ENCODE peak calls at places on chromosome 3, in ten cellular contexts. R is ovary, V is heart left ventricle, G is IMR-90, P is Peyer's patch, S is A549, I is GM12878, Y is uterus, F is breast epithelium, W is H54. O is an unnamed sample.

GRCh38 chr3:150174179-150174578 is 203.5 kb upstream of the PFN2 start:
- DNase-seq in V (no peak), R (no peak), I (no peak), G (no peak), P (no peak), W (no peak), F (no peak), Y (no peak), S (no peak), O (no peak)

GRCh38 chr3:72810063-72810462 is 38.2 kb downstream of the SHQ1 start:
- DNase-seq in R (no peak), V (no peak), P (no peak), Y (no peak), G (peak), S (no peak), W (no peak), I (no peak), F (no peak), O (no peak)

GRCh38 chr3:51378726-51379125 is 6.4 kb upstream of the MANF start:
- DNase-seq in I (no peak), P (peak), G (no peak), S (no peak), V (no peak), W (no peak), F (no peak), R (no peak), Y (no peak), O (no peak)

GRCh38 chr3:53523346-53523745 is 28.9 kb downstream of the CACNA1D start:
- DNase-seq in R (no peak), P (no peak), W (no peak), I (no peak), V (no peak), Y (no peak), F (peak), G (no peak), S (no peak), O (no peak)

GRCh38 chr3:97021778-97022177 is 207.4 kb downstream of the EPHA6 start:
- DNase-seq in R (no peak), Y (no peak), F (no peak), G (no peak), W (no peak), S (no peak), P (no peak), I (no peak), V (no peak), O (no peak)

GRCh38 chr3:67462185-67462584 is 192.2 kb downstream of the SUCLG2 start:
- DNase-seq in W (no peak), Y (no peak), V (no peak), P (no peak), S (no peak), F (no peak), I (no peak), G (no peak), R (no peak), O (no peak)

GRCh38 chr3:174023445-174023844 is 625.9 kb downstream of the NLGN1 start:
- DNase-seq in R (no peak), P (no peak), W (no peak), G (peak), V (no peak), S (no peak), I (no peak), Y (no peak), F (no peak), O (no peak)

GRCh38 chr3:54900954-54901591 is 26.8 kb downstream of the LRTM1 start:
- DNase-seq in P (no peak), W (no peak), G (peak), V (no peak), S (no peak), I (no peak), Y (no peak), F (no peak), R (no peak), O (no peak)

GRCh38 chr3:172223870-172224269 is 184.5 kb downstream of the FNDC3B start:
- DNase-seq in F (no peak), V (no peak), S (no peak), W (no peak), I (no peak), P (no peak), R (no peak), Y (no peak), G (peak), O (no peak)

GRCh38 chr3:86161493-86161892 is 829.5 kb downstream of the VGLL3 start:
- DNase-seq in G (no peak), P (no peak), V (no peak), S (no peak), W (no peak), I (no peak), Y (no peak), F (no peak), R (no peak), O (no peak)

GRCh38 chr3:51391075-51391565 is at the start of gene RBM15B:
- DNase-seq in F (peak), V (peak), G (peak), W (peak), S (peak), Y (peak), P (peak), I (peak), R (peak), O (peak)

GRCh38 chr3:173892547-173892946 is 495.0 kb downstream of the NLGN1 start:
- DNase-seq in V (no peak), I (no peak), F (no peak), Y (no peak), R (no peak), G (no peak), W (peak), S (no peak), P (no peak), O (no peak)

GRCh38 chr3:64223809-64224570 is 1.3 kb downstream of the PRICKLE2 start:
- DNase-seq in I (no peak), R (no peak), S (no peak), Y (no peak), W (no peak), G (peak), V (no peak), F (no peak), P (no peak), O (no peak)

GRCh38 chr3:185561374-185561943 is 9.1 kb upstream of the LIPH start:
- DNase-seq in I (no peak), W (no peak), G (no peak), S (no peak), Y (no peak), P (no peak), R (no peak), F (peak), V (no peak), O (no peak)

GRCh38 chr3:149625795-149626194 is 32.0 kb downstream of the WWTR1 start:
- DNase-seq in Y (no peak), I (no peak), P (no peak), R (no peak), G (no peak), V (no peak), W (peak), S (no peak), F (no peak), O (no peak)

GRCh38 chr3:170055209-170055608 is 17.4 kb downstream of the GPR160 start:
- DNase-seq in F (no peak), I (peak), G (peak), W (peak), S (no peak), V (no peak), Y (no peak), P (no peak), R (no peak), O (no peak)

GRCh38 chr3:105365536-105366301 is 990 bp upstream of the ALCAM start:
- DNase-seq in R (peak), W (no peak), V (no peak), Y (no peak), I (no peak), F (no peak), G (peak), P (no peak), S (peak), O (no peak)

GRCh38 chr3:88058322-88058592 is 548 bp downstream of the CGGBP1 start:
- DNase-seq in P (no peak), R (no peak), V (no peak), G (no peak), I (no peak), W (peak), S (peak), Y (no peak), F (no peak), O (no peak)

GRCh38 chr3:185534511-185534910 is 17.9 kb downstream of the LIPH start:
- DNase-seq in W (no peak), V (no peak), R (no peak), Y (no peak), F (no peak), I (no peak), P (no peak), G (peak), S (no peak), O (no peak)

GRCh38 chr3:123660276-123660675 is 75.4 kb upstream of the HACD2 start:
- DNase-seq in Y (no peak), R (no peak), P (no peak), F (no peak), W (no peak), V (no peak), G (no peak), S (no peak), I (no peak), O (no peak)

GRCh38 chr3:64150527-64151238 is 74.6 kb downstream of the PRICKLE2 start:
- DNase-seq in Y (peak), R (no peak), V (peak), F (peak), P (peak), W (no peak), I (no peak), S (peak), G (peak), O (no peak)

GRCh38 chr3:184176377-184177330 is 2.0 kb downstream of the AP2M1 start:
- DNase-seq in R (peak), F (no peak), W (peak), P (no peak), Y (peak), V (peak), I (no peak), S (peak), G (peak), O (peak)

GRCh38 chr3:51908026-51908425 is 4.9 kb upstream of the IQCF1 start:
- DNase-seq in I (no peak), P (no peak), W (no peak), V (no peak), F (no peak), Y (no peak), R (no peak), S (no peak), G (no peak), O (no peak)

GRCh38 chr3:187737401-187738088 is 7.7 kb downstream of the BCL6 start:
- DNase-seq in S (no peak), G (peak), P (peak), W (no peak), Y (peak), V (peak), F (peak), R (peak), I (no peak), O (peak)

GRCh38 chr3:187738089-187738399 is 7.2 kb downstream of the BCL6 start:
- DNase-seq in Y (no peak), I (no peak), W (no peak), G (no peak), F (no peak), P (no peak), S (no peak), R (no peak), V (no peak), O (no peak)

GRCh38 chr3:187735837-187736236 is 9.4 kb downstream of the BCL6 start:
- DNase-seq in S (no peak), R (no peak), G (no peak), F (peak), W (no peak), Y (no peak), V (no peak), P (no peak), I (no peak), O (peak)

GRCh38 chr3:187735383-187735782 is 9.9 kb downstream of the BCL6 start:
- DNase-seq in W (no peak), S (no peak), Y (no peak), P (no peak), F (no peak), V (no peak), I (no peak), R (no peak), G (no peak), O (no peak)

DNA sequence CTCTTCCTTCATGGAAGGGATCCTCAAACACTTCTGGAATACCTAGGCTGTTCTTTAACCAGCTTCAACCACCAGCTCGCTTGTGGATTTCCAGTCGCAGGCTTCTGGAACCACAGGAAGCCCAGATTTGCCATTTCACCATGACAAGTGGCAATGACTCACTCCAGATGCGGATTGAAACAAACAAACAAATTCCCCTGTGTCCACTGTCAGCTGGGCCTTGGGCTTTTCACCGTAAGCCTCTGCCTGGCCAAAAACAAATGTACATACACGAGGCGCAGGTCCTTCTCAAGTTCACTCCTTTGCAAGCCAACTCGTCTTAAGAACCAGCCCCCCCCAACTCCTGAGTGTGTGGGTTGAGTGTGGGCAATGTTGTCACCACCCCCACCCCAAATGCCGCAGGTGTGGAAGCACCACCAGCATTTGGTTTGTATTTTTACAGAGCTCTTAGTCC is 8.8 kb downstream of the BCL6 start:
- DNase-seq in F (peak), V (peak), P (no peak), G (peak), W (no peak), I (no peak), Y (no peak), R (no peak), S (no peak), O (peak)
- TF ChIP-seq POLR2A in F (no peak), V (no peak), P (no peak), G (no peak), W (no peak), I (no peak), Y (no peak), R (no peak), S (no peak), O (no peak)

GRCh38 chr3:3126477-3127431 is at the start of gene TRNT1:
- DNase-seq in G (peak), V (peak), R (peak), Y (peak), F (peak), I (peak), S (peak), W (peak), P (peak), O (peak)
- TF ChIP-seq POLR2A in G (peak), V (peak), R (peak), Y (peak), F (peak), I (peak), S (peak), W (peak), P (peak), O (peak)

DNA sequence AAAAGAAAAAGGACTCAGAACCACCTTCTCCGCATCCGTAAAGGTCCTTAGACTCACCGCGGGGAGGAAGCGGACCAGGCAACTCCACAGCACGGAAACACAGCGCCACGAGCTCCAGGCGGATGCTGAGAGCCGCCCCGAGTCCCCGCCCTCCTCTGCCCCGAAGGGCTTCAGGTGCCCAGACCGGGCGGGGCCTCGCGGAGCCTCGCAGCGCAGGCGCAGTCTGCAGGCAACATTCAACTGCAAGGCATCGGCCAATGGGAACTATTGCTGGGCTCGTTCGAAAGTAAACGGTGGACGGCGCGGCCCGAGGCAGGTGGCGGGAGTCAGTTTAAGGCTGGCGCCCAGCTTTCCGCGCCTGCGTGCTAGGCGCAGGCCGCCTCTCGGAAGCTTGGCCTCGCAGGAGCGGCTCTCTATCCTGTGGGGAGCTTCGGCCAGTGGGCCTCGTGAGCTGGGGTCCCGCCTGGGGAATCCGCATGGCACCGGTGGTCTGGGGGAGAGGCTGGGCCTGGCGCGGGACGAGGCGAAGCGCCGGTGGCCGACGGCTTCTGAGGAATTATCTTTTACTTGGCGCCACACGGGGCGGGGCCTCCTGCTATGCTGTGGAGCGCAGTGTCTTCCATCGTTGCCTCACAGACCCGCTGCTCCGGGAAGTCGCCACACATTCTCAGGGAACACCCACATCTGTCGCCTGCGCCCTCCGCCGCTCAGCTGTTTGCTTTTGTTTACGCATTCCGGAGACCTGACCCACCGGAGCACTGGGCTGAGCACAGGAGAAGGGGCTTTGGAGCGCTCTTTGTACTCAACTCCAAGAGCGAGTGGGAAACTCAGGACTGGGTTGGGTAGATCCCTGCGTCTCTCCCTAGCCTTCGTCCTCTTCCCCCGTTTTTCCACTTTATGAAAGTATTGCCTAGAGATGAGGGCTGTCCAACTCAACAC is at the start of gene TRIM59:
- DNase-seq in I (peak), Y (peak), P (peak), F (peak), R (peak), V (peak), W (peak), S (peak), G (peak), O (peak)
- TF ChIP-seq POLR2A in I (peak), Y (peak), P (peak), F (no peak), R (no peak), V (no peak), W (peak), S (peak), G (peak), O (peak)

DNA sequence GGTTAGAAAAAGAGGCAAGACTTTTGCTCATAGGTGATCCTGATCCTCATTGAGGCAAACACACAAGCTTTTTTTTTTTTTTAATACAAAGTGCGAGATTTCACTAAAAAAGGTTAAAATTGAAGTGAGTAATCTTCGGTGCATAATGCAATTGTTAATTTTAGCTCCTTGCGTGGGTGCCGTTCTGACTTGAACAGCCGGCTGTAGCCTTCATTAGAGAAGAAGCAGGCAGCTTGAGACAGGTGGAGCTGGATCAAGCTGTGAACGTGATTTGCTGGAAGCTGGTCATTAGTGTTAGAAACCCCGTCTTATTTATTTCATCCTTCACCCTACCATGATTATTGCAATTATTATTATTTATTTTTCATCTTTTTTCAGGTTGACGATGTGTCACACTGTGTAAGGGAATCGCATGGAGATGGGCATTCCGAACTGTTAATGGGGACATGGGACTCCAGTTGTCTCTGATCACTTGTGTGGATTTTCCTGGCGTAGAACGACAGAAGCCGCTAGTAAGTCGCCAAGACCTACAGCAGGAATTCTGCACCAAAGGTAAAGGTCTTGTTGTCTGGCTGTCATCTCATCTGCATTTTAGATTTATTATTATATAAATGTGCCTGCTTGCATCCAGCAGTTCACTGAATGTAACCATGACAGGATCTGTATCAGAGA is 40.2 kb downstream of the ARPP21 start:
- DNase-seq in P (no peak), F (no peak), R (no peak), G (no peak), V (no peak), W (no peak), Y (no peak), S (no peak), I (no peak), O (no peak)
- TF ChIP-seq POLR2A in P (no peak), F (no peak), R (no peak), G (no peak), V (no peak), W (no peak), Y (no peak), S (no peak), I (no peak), O (no peak)

DNA sequence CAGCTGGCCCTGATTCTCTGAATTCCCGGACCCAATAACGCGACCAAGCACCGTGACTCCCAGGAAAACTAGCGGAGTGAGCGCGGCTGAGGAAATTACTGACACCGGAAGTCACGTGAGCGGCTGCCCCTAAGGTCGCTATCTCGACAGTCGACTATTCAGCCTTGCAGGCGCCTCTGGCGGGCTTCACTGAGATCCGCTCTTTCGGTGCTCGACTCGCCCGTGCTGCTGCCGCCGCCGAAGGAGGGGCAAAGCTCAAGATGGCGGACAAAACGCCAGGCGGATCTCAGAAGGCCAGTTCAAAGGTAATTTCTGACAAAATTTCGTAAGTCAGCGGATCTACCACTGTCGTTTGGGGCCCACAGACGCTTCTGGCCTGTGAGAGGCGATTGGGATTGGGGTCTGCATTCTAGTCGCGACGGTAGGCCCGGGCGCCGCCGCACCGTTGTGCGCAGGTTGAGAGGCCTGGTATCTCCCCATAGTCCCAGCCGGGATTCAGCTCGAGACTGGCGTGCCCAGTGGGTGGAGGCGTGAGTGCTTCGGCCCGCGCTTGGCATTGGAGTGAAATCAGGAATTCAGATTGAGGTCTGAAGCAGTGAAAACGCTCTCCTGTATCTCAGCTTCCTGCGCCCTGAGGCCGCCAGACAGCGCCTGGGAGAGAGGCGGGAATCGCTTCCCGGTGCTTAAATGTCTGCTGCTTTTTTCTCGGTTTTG is at the start of gene U2SURP:
- DNase-seq in R (peak), S (peak), P (peak), Y (peak), F (peak), G (peak), W (peak), V (peak), I (peak), O (peak)
- TF ChIP-seq POLR2A in R (peak), S (peak), P (peak), Y (peak), F (no peak), G (peak), W (peak), V (peak), I (peak), O (peak)

GRCh38 chr3:24367681-24368264 is 126.9 kb downstream of the THRB start:
- DNase-seq in W (no peak), S (no peak), V (no peak), G (no peak), F (no peak), I (no peak), P (no peak), Y (no peak), R (no peak), O (no peak)

GRCh38 chr3:24363242-24363641 is 131.4 kb downstream of the THRB start:
- DNase-seq in Y (no peak), F (peak), I (no peak), P (no peak), W (no peak), R (no peak), S (no peak), V (no peak), G (no peak), O (no peak)

GRCh38 chr3:24367216-24367615 is 127.4 kb downstream of the THRB start:
- DNase-seq in I (no peak), W (no peak), Y (no peak), V (no peak), F (no peak), R (no peak), S (no peak), P (no peak), G (no peak), O (no peak)

GRCh38 chr3:24364359-24364758 is 130.3 kb downstream of the THRB start:
- DNase-seq in P (no peak), I (no peak), R (no peak), F (no peak), V (no peak), S (no peak), W (no peak), Y (no peak), G (no peak), O (no peak)

GRCh38 chr3:24365168-24365567 is 129.5 kb downstream of the THRB start:
- DNase-seq in Y (peak), P (no peak), R (no peak), S (peak), V (peak), F (peak), W (peak), G (peak), I (no peak), O (no peak)
- TF ChIP-seq POLR2A in Y (no peak), P (no peak), R (no peak), S (no peak), V (no peak), F (no peak), W (no peak), G (no peak), I (no peak), O (no peak)

GRCh38 chr3:157120071-157120892 is 39.7 kb downstream of the CCNL1 start:
- DNase-seq in S (no peak), W (no peak), F (no peak), V (no peak), R (no peak), P (peak), Y (no peak), I (no peak), G (no peak), O (no peak)
- TF ChIP-seq POLR2A in S (no peak), W (no peak), F (no peak), V (no peak), R (no peak), P (peak), Y (no peak), I (no peak), G (no peak), O (no peak)

O was measured in erythroblast.